ENCODE peak calls at places on chromosomes 2 and 18, in six cellular contexts. T is ovary, P is uterus, E is H54, L is breast epithelium, R is A549. G is an unnamed sample.

GRCh38 chr2:28035816-28036215 is 145.3 kb downstream of the BABAM2 start:
- DNase-seq in T (no peak), P (no peak), E (no peak), L (no peak), R (no peak), G (no peak)

GRCh38 chr2:131394147-131394931 is 30.4 kb upstream of the RAB6D start:
- DNase-seq in T (no peak), P (no peak), E (no peak), L (no peak), R (no peak), G (no peak)

GRCh38 chr18:28905509-28905908 is 728.6 kb upstream of the CDH2 start:
- DNase-seq in T (no peak), P (no peak), E (peak; percentile 0), L (no peak), R (no peak), G (no peak)

GRCh38 chr2:70828914-70829824 is 6.4 kb downstream of the CD207 start:
- DNase-seq in T (no peak), P (no peak), E (peak; percentile 38), L (no peak), R (no peak), G (peak; percentile 30)

GRCh38 chr18:3447035-3447894 is 2.7 kb upstream of the TGIF1 start:
- DNase-seq in T (peak; percentile 75), P (peak; percentile 71), E (no peak), L (peak; percentile 56), R (no peak), G (peak; percentile 78)

GRCh38 chr2:134452042-134452733 is 198.3 kb downstream of the MGAT5 start:
- DNase-seq in T (no peak), P (no peak), E (no peak), L (no peak), R (no peak), G (no peak)

GRCh38 chr18:34707670-34708069 is 2.4 kb upstream of the DTNA start:
- DNase-seq in T (peak; percentile 83), P (peak; percentile 80), E (no peak), L (peak; percentile 49), R (peak; percentile 35), G (peak; percentile 75)

GRCh38 chr2:132521321-132521720 is 104.7 kb downstream of the GPR39 start:
- DNase-seq in T (no peak), P (no peak), E (no peak), L (no peak), R (no peak), G (no peak)

DNA sequence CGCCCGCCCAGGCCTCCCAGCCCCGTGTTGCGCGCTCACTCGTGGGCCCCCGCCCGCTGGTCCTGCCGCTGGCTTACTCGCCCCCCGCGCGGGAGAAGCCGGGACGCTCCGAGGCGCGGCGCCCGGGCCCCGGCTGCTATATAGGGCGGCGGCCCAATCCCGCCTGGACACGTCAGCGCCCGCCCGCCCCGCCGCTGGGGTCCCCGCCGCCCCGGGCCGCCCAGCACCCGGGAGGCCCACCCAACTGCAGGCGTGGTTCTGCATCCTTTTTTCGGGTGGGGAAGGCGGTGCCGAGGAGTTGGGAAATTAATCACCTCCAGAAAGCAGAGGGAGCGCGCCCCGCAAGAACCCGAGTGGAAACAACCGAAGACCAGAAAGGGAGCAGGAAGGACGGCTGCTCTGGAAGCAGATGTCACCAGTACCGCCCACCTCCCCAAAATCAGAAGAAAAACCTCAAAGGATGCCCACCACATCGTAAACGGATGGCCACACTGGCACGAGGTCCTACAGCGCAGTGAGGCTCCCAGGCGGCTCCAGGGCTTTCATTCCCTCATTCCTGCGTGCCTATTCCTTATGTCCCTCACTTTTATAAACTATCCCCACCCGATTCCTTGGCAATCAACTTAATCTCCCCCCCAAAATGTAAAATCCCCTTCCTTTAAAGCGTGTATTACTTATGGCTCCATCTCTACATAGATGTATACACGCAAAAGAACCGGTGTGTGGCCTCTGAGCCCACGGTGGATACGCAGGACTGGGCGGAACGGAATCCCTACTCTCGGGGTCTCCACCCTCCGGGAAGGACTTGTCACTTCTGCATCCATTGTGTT is 42.5 kb downstream of the HDLBP start:
- DNase-seq in T (peak; percentile 82), P (peak; percentile 78), E (peak; percentile 60), L (peak; percentile 54), R (peak; percentile 18), G (peak; percentile 75)
- TF ChIP-seq POLR2A in T (no peak), P (peak; percentile 41), E (peak; percentile 77), L (no peak), R (peak; percentile 34), G (no peak)

GRCh38 chr2:10257500-10258147 is 45.1 kb upstream of the HPCAL1 start:
- DNase-seq in T (no peak), P (no peak), E (no peak), L (no peak), R (no peak), G (no peak)

GRCh38 chr2:10257036-10257435 is 45.7 kb upstream of the HPCAL1 start:
- DNase-seq in T (no peak), P (no peak), E (no peak), L (no peak), R (no peak), G (no peak)

GRCh38 chr2:10256525-10257031 is 46.1 kb upstream of the HPCAL1 start:
- DNase-seq in T (no peak), P (no peak), E (no peak), L (no peak), R (no peak), G (no peak)

GRCh38 chr2:10258726-10259125 is 44.0 kb upstream of the HPCAL1 start:
- DNase-seq in T (no peak), P (no peak), E (no peak), L (no peak), R (no peak), G (peak; percentile 35)

GRCh38 chr2:10258326-10258725 is 44.4 kb upstream of the HPCAL1 start:
- DNase-seq in T (no peak), P (no peak), E (no peak), L (no peak), R (no peak), G (no peak)
- TF ChIP-seq POLR2A in T (no peak), P (no peak), E (no peak), L (no peak), R (no peak), G (no peak)

GRCh38 chr2:227163445-227163997 is 484 bp downstream of the COL4A4 start:
- DNase-seq in T (no peak), P (no peak), E (peak; percentile 18), L (no peak), R (peak; percentile 26), G (peak; percentile 68)

GRCh38 chr2:227161947-227162346 is 2.1 kb downstream of the COL4A4 start:
- DNase-seq in T (no peak), P (no peak), E (no peak), L (no peak), R (no peak), G (no peak)

GRCh38 chr2:227163998-227164744 is at the start of the genes COL4A3 and COL4A4:
- DNase-seq in T (peak; percentile 58), P (peak; percentile 23), E (peak; percentile 24), L (peak; percentile 27), R (peak; percentile 73), G (peak; percentile 90)

GRCh38 chr2:227160164-227160563 is 3.8 kb downstream of the COL4A4 start:
- DNase-seq in T (no peak), P (no peak), E (no peak), L (no peak), R (no peak), G (no peak)

GRCh38 chr2:227164745-227165350 is 424 bp downstream of the COL4A3 start:
- DNase-seq in T (peak; percentile 32), P (no peak), E (no peak), L (no peak), R (peak; percentile 67), G (peak; percentile 74)
- TF ChIP-seq POLR2A in T (no peak), P (no peak), E (no peak), L (no peak), R (no peak), G (no peak)

GRCh38 chr2:108616731-108617161 is 82.5 kb downstream of the LIMS1 start:
- DNase-seq in T (no peak), P (no peak), E (no peak), L (peak; percentile 49), R (no peak), G (no peak)
- TF ChIP-seq POLR2A in T (no peak), P (no peak), E (no peak), L (no peak), R (no peak), G (no peak)

GRCh38 chr2:38750793-38751042 is 443 bp downstream of the SRSF7 start:
- DNase-seq in T (peak; percentile 75), P (peak; percentile 67), E (peak; percentile 24), L (peak; percentile 60), R (no peak), G (peak; percentile 66)

GRCh38 chr2:38751847-38752410 is 768 bp upstream of the SRSF7 start:
- DNase-seq in T (no peak), P (no peak), E (no peak), L (peak; percentile 39), R (peak; percentile 41), G (no peak)

GRCh38 chr2:38750011-38750792 is 959 bp downstream of the SRSF7 start:
- DNase-seq in T (peak; percentile 65), P (peak; percentile 52), E (peak; percentile 26), L (peak; percentile 47), R (peak; percentile 37), G (peak; percentile 45)

GRCh38 chr2:38748857-38749804 is 2.0 kb downstream of the SRSF7 start:
- DNase-seq in T (no peak), P (no peak), E (no peak), L (no peak), R (no peak), G (no peak)

GRCh38 chr2:38751043-38751846 is at the start of gene SRSF7:
- DNase-seq in T (peak; percentile 99), P (peak; percentile 99), E (peak; percentile 97), L (peak; percentile 98), R (peak; percentile 100), G (peak; percentile 98)
- TF ChIP-seq POLR2A in T (peak; percentile 100), P (peak; percentile 99), E (peak; percentile 100), L (peak; percentile 100), R (peak; percentile 100), G (peak; percentile 100)

GRCh38 chr2:231050018-231050901 is 6.4 kb upstream of the PSMD1 start:
- DNase-seq in T (no peak), P (no peak), E (no peak), L (no peak), R (peak; percentile 59), G (peak; percentile 51)
- TF ChIP-seq POLR2A in T (no peak), P (no peak), E (no peak), L (no peak), R (no peak), G (no peak)

DNA sequence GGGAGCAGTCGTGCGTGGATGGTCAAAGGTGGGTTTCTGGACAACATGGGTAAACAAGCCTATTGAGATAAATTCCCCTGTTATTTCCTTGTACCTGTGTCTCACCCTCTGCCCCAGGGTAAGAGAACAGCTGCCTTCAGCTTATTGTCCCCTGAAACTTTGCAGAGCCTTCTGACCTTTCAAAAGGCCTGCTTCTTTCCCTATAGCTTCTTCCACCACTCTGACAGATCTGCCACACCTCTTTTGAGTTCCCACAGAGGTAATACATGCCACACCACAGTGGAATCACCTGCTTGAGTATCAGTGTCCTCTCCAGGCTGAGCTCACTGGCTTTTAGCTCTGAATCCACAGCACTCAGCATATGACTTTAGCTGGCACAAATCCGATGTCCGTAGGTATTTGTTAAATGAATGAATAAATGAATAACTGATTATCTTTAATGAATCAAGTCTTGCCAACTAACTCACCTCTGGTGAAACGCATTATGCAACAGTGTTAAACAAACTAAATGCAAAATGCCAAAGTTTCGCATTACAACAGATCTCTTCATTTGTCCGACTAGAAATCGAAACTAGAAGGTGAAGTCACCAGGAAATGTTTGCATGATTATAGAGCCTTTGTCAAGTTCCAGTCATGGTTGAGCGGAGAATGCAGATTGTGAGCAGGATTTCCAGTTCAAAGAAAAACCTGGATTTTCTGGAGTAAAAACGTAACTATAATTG is 16.3 kb downstream of the DYNAP start:
- DNase-seq in T (no peak), P (no peak), E (no peak), L (peak; percentile 66), R (peak; percentile 16), G (no peak)
- TF ChIP-seq POLR2A in T (no peak), P (no peak), E (no peak), L (no peak), R (no peak), G (no peak)

G was measured in adrenal gland.